ENCODE peak calls at places on chromosomes 5 and 9, in ten cellular contexts. D is cardiac muscle cell, F is tibial artery, L is small intestine, V is fibroblast of lung, Y is lower lobe of right lung, K is neuronal stem cell, Z is mucosa of descending colon, P is SK-N-SH, X is H7. J is an unnamed sample.

GRCh38 chr5:74556631-74557595 is 83.6 kb downstream of the ENC1 start:
- DNase-seq in D (peak; percentile 57), F (no peak), L (no peak), V (no peak), Y (no peak), K (no peak), Z (no peak), P (peak; percentile 37), X (no peak), J (no peak)

GRCh38 chr9:131714161-131714646 is 25.7 kb downstream of the RAPGEF1 start:
- DNase-seq in D (peak; percentile 81), F (peak; percentile 92), L (no peak), V (peak; percentile 94), Y (peak; percentile 53), K (no peak), Z (no peak), P (no peak), X (no peak), J (peak; percentile 45)

GRCh38 chr9:92138157-92138959 is 23.1 kb upstream of the SPTLC1 start:
- DNase-seq in D (peak; percentile 67), F (no peak), L (peak; percentile 33), V (peak; percentile 37), Y (peak; percentile 83), K (peak; percentile 72), Z (peak; percentile 80), P (peak; percentile 87), X (peak; percentile 93), J (no peak)

GRCh38 chr5:39207628-39208027 is 11.7 kb downstream of the FYB1 start:
- DNase-seq in D (no peak), F (no peak), L (no peak), V (no peak), Y (no peak), K (no peak), Z (no peak), P (no peak), X (no peak), J (no peak)

GRCh38 chr9:114448706-114449105 is 56.6 kb downstream of the WHRN start:
- DNase-seq in D (peak; percentile 30), F (no peak), L (no peak), V (peak; percentile 64), Y (no peak), K (no peak), Z (no peak), P (no peak), X (no peak), J (no peak)

GRCh38 chr5:1380011-1380817 is 35.3 kb upstream of the CLPTM1L start:
- DNase-seq in D (peak; percentile 65), F (no peak), L (peak; percentile 48), V (peak; percentile 12), Y (peak; percentile 85), K (peak; percentile 30), Z (peak; percentile 69), P (peak; percentile 67), X (peak; percentile 89), J (no peak)

GRCh38 chr5:175902013-175902412 is 30.6 kb downstream of the CPLX2 start:
- DNase-seq in D (no peak), F (no peak), L (no peak), V (no peak), Y (no peak), K (no peak), Z (no peak), P (no peak), X (no peak), J (no peak)

GRCh38 chr5:59104400-59105117 is 521.7 kb downstream of the RAB3C start:
- DNase-seq in D (peak; percentile 44), F (no peak), L (no peak), V (no peak), Y (no peak), K (no peak), Z (no peak), P (no peak), X (no peak), J (no peak)

DNA sequence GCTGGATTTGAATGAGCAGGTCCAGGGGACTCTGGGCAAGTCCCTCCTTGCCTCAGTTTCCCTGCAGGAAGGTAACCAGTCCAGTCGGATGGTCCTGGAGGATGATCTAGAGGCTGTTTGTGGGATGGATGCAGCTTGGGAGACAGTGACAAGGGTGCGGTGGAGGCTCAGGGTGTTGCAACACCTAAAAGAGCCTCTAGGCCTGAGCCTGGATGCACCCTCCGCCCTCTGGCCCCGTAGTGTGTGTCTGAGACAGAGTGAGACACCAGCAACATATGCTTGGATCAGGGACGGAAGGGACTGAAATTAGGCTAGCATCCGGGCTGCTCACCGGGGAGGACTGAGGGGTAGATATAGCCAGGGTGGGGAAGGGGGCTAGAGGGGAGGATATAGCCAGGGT is 1.1 kb downstream of the CRAT start:
- DNase-seq in D (peak; percentile 12), F (peak; percentile 77), L (peak; percentile 46), V (no peak), Y (no peak), K (no peak), Z (no peak), P (no peak), X (peak; percentile 76), J (no peak)
- H3K36me3 ChIP-seq in D (no peaks in the 10 kb centered on the region), F (peaks cover 26% of the 10 kb centered on the region), L (no peaks in the 10 kb centered on the region), V (peaks cover 4% of the 10 kb centered on the region), Y (peaks cover 14% of the 10 kb centered on the region), K (peaks cover 11% of the 10 kb centered on the region), Z (peaks cover 4% of the 10 kb centered on the region), P (no peaks in the 10 kb centered on the region), X (no peaks in the 10 kb centered on the region), J (peaks cover 15% of the 10 kb centered on the region)

GRCh38 chr5:63963080-63963735 is 963 bp upstream of the HTR1A start:
- DNase-seq in D (peak; percentile 82), F (no peak), L (peak; percentile 40), V (peak; percentile 58), Y (no peak), K (peak; percentile 82), Z (no peak), P (peak; percentile 46), X (peak; percentile 72), J (peak; percentile 6)

GRCh38 chr5:63961125-63961597 is 1.1 kb downstream of the HTR1A start:
- DNase-seq in D (no peak), F (no peak), L (no peak), V (no peak), Y (peak; percentile 44), K (no peak), Z (no peak), P (no peak), X (no peak), J (no peak)

GRCh38 chr5:63960646-63961045 is 1.6 kb downstream of the HTR1A start:
- DNase-seq in D (no peak), F (no peak), L (no peak), V (no peak), Y (no peak), K (no peak), Z (no peak), P (no peak), X (no peak), J (no peak)

GRCh38 chr5:63962345-63962744 is at the start of gene HTR1A:
- DNase-seq in D (no peak), F (no peak), L (no peak), V (no peak), Y (no peak), K (no peak), Z (no peak), P (no peak), X (peak; percentile 35), J (no peak)

DNA sequence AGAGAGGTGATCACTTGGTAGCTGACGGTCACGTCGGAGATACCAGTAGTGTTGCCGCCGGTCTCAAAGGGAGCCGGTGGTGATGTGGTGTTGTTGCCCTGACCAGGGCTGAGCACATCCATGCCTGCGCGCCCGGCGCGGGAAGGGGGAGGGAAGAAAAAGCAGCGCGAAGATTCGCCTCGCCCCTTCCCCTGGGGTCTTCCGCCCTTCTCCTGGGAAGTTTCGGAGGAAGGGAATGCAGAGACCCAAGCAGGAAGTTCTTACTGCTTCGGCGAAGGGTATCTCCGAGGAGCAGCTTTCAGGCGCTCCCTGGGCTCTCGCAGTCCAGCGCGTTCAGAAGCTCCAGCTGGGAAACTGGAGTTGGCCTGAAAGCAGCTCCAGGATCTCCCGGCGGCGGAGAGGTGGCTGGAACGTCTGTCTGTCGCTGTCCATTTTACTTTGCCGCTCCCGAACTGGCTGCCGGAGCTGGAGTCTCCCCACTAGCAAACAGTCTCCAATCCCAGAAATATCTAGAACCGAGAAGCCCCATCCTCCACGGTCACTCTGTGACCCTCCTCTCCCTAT is 565 bp downstream of the HTR1A start:
- DNase-seq in D (no peak), F (no peak), L (no peak), V (no peak), Y (no peak), K (no peak), Z (no peak), P (no peak), X (peak; percentile 31), J (no peak)
- H3K4me3 ChIP-seq in D (no peak overlapping the region), F (no peak overlapping the region), L (no peak overlapping the region), V (no peak overlapping the region), Y (no peak overlapping the region), K (no peak overlapping the region), Z (no peak overlapping the region), P (no peak overlapping the region), X (peak overlapping the region; percentile 48), J (no peak overlapping the region)

GRCh38 chr5:157511656-157512644 is 51.9 kb downstream of the NIPAL4 start:
- DNase-seq in D (peak; percentile 98), F (peak; percentile 99), L (peak; percentile 40), V (peak; percentile 98), Y (peak; percentile 78), K (no peak), Z (peak; percentile 74), P (no peak), X (no peak), J (peak; percentile 94)

GRCh38 chr5:157514974-157515373 is 55.0 kb downstream of the NIPAL4 start:
- DNase-seq in D (no peak), F (no peak), L (no peak), V (no peak), Y (no peak), K (no peak), Z (no peak), P (no peak), X (no peak), J (no peak)

GRCh38 chr5:157510682-157511081 is 50.7 kb downstream of the NIPAL4 start:
- DNase-seq in D (no peak), F (no peak), L (no peak), V (no peak), Y (no peak), K (no peak), Z (no peak), P (no peak), X (no peak), J (no peak)

GRCh38 chr5:157516016-157516415 is 56.0 kb downstream of the NIPAL4 start:
- DNase-seq in D (peak; percentile 77), F (peak; percentile 64), L (no peak), V (peak; percentile 97), Y (no peak), K (no peak), Z (no peak), P (no peak), X (no peak), J (peak; percentile 75)

DNA sequence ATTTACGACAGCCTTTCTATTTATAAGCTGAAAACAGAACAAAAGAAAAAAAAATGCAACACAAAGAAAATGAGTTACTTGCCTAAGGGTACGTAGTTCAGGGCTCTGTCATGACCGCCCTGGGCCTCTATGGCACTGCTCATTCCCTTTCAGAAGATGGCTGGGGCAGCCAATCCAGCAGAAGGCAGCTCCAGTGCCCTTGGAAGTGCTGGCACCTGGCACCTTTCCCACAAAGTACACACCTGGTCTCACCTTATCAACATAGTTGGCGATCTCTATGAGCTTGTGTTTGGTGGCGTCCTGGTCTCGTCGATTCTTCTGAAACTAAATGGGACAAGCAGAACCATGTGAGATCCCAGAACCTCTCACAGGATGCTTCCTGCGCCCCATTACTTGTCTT is 53.2 kb downstream of the NIPAL4 start:
- DNase-seq in D (no peak), F (peak; percentile 49), L (peak; percentile 27), V (no peak), Y (no peak), K (no peak), Z (peak; percentile 52), P (no peak), X (no peak), J (no peak)
- H3K36me3 ChIP-seq in D (no peaks in the 10 kb centered on the region), F (peaks cover 4% of the 10 kb centered on the region), L (no peaks in the 10 kb centered on the region), V (peaks cover 2% of the 10 kb centered on the region), Y (peaks cover 16% of the 10 kb centered on the region), K (no peaks in the 10 kb centered on the region), Z (no peaks in the 10 kb centered on the region), P (peaks cover 56% of the 10 kb centered on the region), X (peaks cover 2% of the 10 kb centered on the region), J (peaks cover 7% of the 10 kb centered on the region)

DNA sequence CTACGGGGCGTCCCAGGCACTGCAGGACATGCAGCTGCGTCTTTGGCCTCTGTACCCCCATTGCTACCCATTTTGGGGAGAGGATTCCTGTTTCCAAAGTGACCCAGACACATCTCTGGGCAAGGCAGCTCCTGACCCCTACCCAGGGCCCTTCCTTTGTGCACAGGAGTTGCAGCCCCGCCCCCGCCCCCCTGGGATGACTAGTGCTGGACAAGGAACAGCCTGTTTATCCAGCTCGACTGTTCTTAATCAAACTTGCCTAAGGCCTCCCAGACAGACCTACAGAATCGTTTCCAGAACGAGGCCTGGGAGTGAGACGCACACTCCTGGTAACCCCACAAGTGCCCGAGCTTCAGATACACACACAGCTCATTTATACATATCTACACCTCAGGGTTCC is 13.2 kb downstream of the DIPK1B start:
- DNase-seq in D (peak; percentile 75), F (no peak), L (peak; percentile 49), V (peak; percentile 57), Y (no peak), K (no peak), Z (no peak), P (no peak), X (no peak), J (no peak)
- H3K4me3 ChIP-seq in D (no peak overlapping the region), F (no peak overlapping the region), L (no peak overlapping the region), V (peak overlapping the region; percentile 75), Y (peak overlapping the region; percentile 93), K (no peak overlapping the region), Z (no peak overlapping the region), P (no peak overlapping the region), X (no peak overlapping the region), J (peak overlapping the region; percentile 97)